ENCODE peak calls at places on chromosomes 13 and 19, in four cellular contexts. Q is mesenchymal stem cell, M is trophoblast cell, W is H1. D is an unnamed sample. For H3K36me3, the result is how much of the 10 kb centered on the place peaks cover.

GRCh38 chr13:41111454-41111853 is 21.1 kb downstream of the KBTBD6 start:
- DNase-seq in W (no peak), M (no peak), Q (peak), D (no peak)

GRCh38 chr19:1063030-1063908 is 3.7 kb upstream of the ARHGAP45 start:
- DNase-seq in W (no peak), M (peak), Q (no peak), D (no peak)

GRCh38 chr19:51250786-51251452 is at the start of gene SIGLECL1:
- DNase-seq in Q (no peak), W (no peak), M (no peak), D (no peak)

GRCh38 chr19:15378529-15379082 is 981 bp downstream of the AKAP8 start:
- DNase-seq in Q (peak), W (no peak), M (peak), D (peak)

GRCh38 chr13:34419025-34419424 is 523.0 kb upstream of the NBEA start:
- DNase-seq in W (no peak), Q (peak), M (no peak), D (no peak)

GRCh38 chr19:10187315-10187714 is 7.4 kb downstream of the DNMT1 start:
- DNase-seq in M (no peak), W (no peak), Q (no peak), D (no peak)

GRCh38 chr19:49861541-49862410 is 5.6 kb downstream of the PNKP start:
- DNase-seq in Q (no peak), M (peak), W (no peak), D (no peak)

GRCh38 chr13:30718661-30719520 is 16.5 kb upstream of the ALOX5AP start:
- DNase-seq in M (peak), W (no peak), Q (peak), D (no peak)

GRCh38 chr19:50266896-50267295 is 62.3 kb downstream of the KCNC3 start:
- DNase-seq in W (peak), M (no peak), Q (no peak), D (no peak)

GRCh38 chr13:104014803-104015645 is 948.8 kb upstream of the SLC10A2 start:
- DNase-seq in Q (peak), W (no peak), M (no peak), D (no peak)

GRCh38 chr19:10113964-10114650 is 2.6 kb downstream of the P2RY11 start:
- DNase-seq in W (no peak), M (no peak), Q (no peak), D (no peak)

GRCh38 chr13:25051065-25051464 is 44.9 kb upstream of the PABPC3 start:
- DNase-seq in W (no peak), Q (no peak), M (no peak), D (no peak)

GRCh38 chr13:114101325-114101821 is 31.1 kb downstream of the RASA3 start:
- DNase-seq in W (no peak), Q (peak), M (no peak), D (no peak)

GRCh38 chr19:27777726-27778125 is 1435.2 kb downstream of the UQCRFS1 start:
- DNase-seq in M (no peak), Q (no peak), W (no peak), D (no peak)

GRCh38 chr19:1205114-1206062 is at the start of gene STK11:
- DNase-seq in M (peak), Q (peak), W (peak), D (peak)

GRCh38 chr13:28077231-28077630 is 23.1 kb downstream of the FLT3 start:
- DNase-seq in M (no peak), Q (no peak), W (no peak), D (no peak)

GRCh38 chr19:44847144-44848035 is 1.3 kb downstream of the NECTIN2 start:
- DNase-seq in M (peak), W (no peak), Q (peak), D (peak)

GRCh38 chr13:36453518-36453917 is 21.2 kb downstream of the CCNA1 start:
- DNase-seq in Q (peak), W (no peak), M (no peak), D (no peak)

DNA sequence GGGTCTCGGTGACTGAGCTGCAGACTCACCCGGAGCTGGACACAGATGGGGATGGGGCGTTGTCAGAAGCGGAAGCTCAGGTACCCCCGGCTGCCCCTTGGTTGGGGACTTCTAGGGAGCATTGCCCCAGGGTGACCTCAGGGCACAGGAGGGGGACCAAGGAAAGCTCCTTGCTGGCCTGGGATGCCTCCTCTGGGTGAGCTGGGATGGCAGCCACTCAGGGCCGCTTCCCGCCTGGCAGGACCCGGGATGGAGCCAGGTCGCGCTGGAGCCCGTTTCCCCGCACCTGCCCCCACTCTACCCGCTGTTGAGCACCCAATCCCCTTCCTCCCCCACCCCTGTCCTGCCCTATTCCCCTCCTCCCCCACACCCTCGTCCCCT is 10.8 kb downstream of the PRKCSH start:
- DNase-seq in Q (no peak), W (no peak), M (no peak), D (no peak)
- H3K36me3 ChIP-seq in Q (half or more), W (half or more), M (half or more), D (half or more)

GRCh38 chr19:38684078-38684861 is 36.8 kb downstream of the ACTN4 start:
- DNase-seq in M (peak), W (no peak), Q (peak), D (no peak)
- H2BK12ac ChIP-seq in M (peak), W (peak), Q (peak), D (no peak)

GRCh38 chr13:23654111-23655110 is 84.2 kb downstream of the TNFRSF19 start:
- DNase-seq in M (no peak), W (no peak), Q (peak), D (no peak)

GRCh38 chr13:23657056-23657455 is 86.8 kb downstream of the TNFRSF19 start:
- DNase-seq in M (no peak), Q (no peak), W (no peak), D (no peak)

GRCh38 chr13:23652909-23653726 is 82.9 kb downstream of the TNFRSF19 start:
- DNase-seq in W (no peak), Q (no peak), M (no peak), D (no peak)

GRCh38 chr13:23656637-23657036 is 86.4 kb downstream of the TNFRSF19 start:
- DNase-seq in Q (no peak), M (no peak), W (no peak), D (no peak)

GRCh38 chr13:23655321-23655720 is 85.1 kb downstream of the TNFRSF19 start:
- DNase-seq in W (no peak), M (peak), Q (no peak), D (no peak)
- H3K36me3 ChIP-seq in W (under half), M (under half), Q (under half), D (under half)

GRCh38 chr13:99980201-99981114 is 1.1 kb upstream of the ZIC2 start:
- DNase-seq in Q (peak), M (peak), W (no peak), D (peak)
- H2BK12ac ChIP-seq in Q (no peak), M (no peak), W (peak), D (no peak)

GRCh38 chr19:36750066-36750691 is 22.4 kb downstream of the ZNF850 start:
- DNase-seq in M (no peak), W (no peak), Q (no peak), D (no peak)

GRCh38 chr19:36747750-36748149 is 24.9 kb downstream of the ZNF850 start:
- DNase-seq in Q (no peak), W (no peak), M (no peak), D (no peak)

GRCh38 chr19:36745870-36746269 is 26.7 kb downstream of the ZNF850 start:
- DNase-seq in M (peak), Q (no peak), W (no peak), D (no peak)

GRCh38 chr19:36748431-36749275 is 24.0 kb downstream of the ZNF850 start:
- DNase-seq in M (no peak), W (no peak), Q (no peak), D (no peak)
- H3K36me3 ChIP-seq in M (under half), W (half or more), Q (under half), D (half or more)

GRCh38 chr19:2542341-2543069 is 66.6 kb downstream of the GADD45B start:
- DNase-seq in W (no peak), M (no peak), Q (peak), D (no peak)
- H2BK12ac ChIP-seq in W (peak), M (peak), Q (peak), D (no peak)